ENCODE peak calls at places on chromosomes 5 and 9, in five cellular contexts. N, P, F, O and G are unnamed samples.

GRCh38 chr9:91162311-91162710 is 199.4 kb downstream of the AUH start:
- DNase-seq in N (peak), P (no peak), F (peak), O (no peak), G (no peak)

GRCh38 chr9:82673904-82674303 is 389.0 kb downstream of the RASEF start:
- DNase-seq in N (no peak), P (no peak), F (no peak), O (no peak), G (no peak)

GRCh38 chr5:91727452-91727851 is 344.3 kb upstream of the ARRDC3 start:
- DNase-seq in N (no peak), P (no peak), F (no peak), O (no peak), G (no peak)

GRCh38 chr9:72407047-72407446 is 42.0 kb upstream of the ZFAND5 start:
- DNase-seq in N (no peak), P (no peak), F (no peak), O (no peak), G (no peak)

GRCh38 chr9:124368692-124369091 is 46.5 kb downstream of the PSMB7 start:
- DNase-seq in N (no peak), P (no peak), F (no peak), O (no peak), G (no peak)

GRCh38 chr9:88173378-88173999 is 35.2 kb upstream of the SPATA31C2 start:
- DNase-seq in N (peak), P (peak), F (peak), O (no peak), G (peak)

GRCh38 chr9:35079041-35079425 is 709 bp downstream of the FANCG start:
- DNase-seq in N (no peak), P (no peak), F (peak), O (no peak), G (no peak)

GRCh38 chr5:79931866-79932265 is 59.2 kb downstream of the MTX3 start:
- DNase-seq in N (no peak), P (no peak), F (no peak), O (no peak), G (no peak)

GRCh38 chr5:13477118-13477737 is 467.3 kb downstream of the DNAH5 start:
- DNase-seq in N (peak), P (peak), F (no peak), O (no peak), G (no peak)

GRCh38 chr9:16401720-16402119 is 468.8 kb downstream of the BNC2 start:
- DNase-seq in N (no peak), P (no peak), F (no peak), O (no peak), G (no peak)

GRCh38 chr9:99594056-99594780 is 227.5 kb upstream of the NR4A3 start:
- DNase-seq in N (no peak), P (no peak), F (no peak), O (no peak), G (no peak)